ENCODE peak calls at places on chromosomes 7 and 10, in ten cellular contexts. P is stomach, E is adrenal gland, G is IMR-90, N is breast epithelium, H is HCT116, J is uterus, O is ovary, S is spleen, L is gastrocnemius medialis. M is an unnamed sample.

GRCh38 chr10:69492746-69493462 is 41.6 kb downstream of the TSPAN15 start:
- DNase-seq in H (no peak), G (no peak), L (no peak), N (peak), S (peak), J (peak), O (no peak), E (no peak), P (no peak), M (no peak)

GRCh38 chr10:77004917-77005564 is 632.6 kb downstream of the KCNMA1 start:
- DNase-seq in H (peak), O (no peak), J (no peak), S (no peak), G (peak), L (no peak), P (no peak), N (no peak), E (no peak), M (peak)

GRCh38 chr10:113093188-113094113 is 143.4 kb downstream of the TCF7L2 start:
- DNase-seq in O (no peak), J (no peak), L (no peak), N (no peak), G (peak), P (no peak), S (no peak), H (peak), E (peak), M (peak)

GRCh38 chr7:11232462-11232861 is 258.8 kb downstream of the PHF14 start:
- DNase-seq in O (no peak), N (no peak), S (no peak), H (no peak), L (no peak), J (no peak), E (no peak), P (no peak), G (no peak), M (no peak)

GRCh38 chr10:10722422-10722821 is 295.2 kb upstream of the CELF2 start:
- DNase-seq in S (no peak), O (no peak), P (no peak), H (no peak), J (no peak), E (no peak), N (no peak), L (no peak), G (no peak), M (no peak)

GRCh38 chr7:157710396-157710795 is 373.6 kb downstream of the DNAJB6 start:
- DNase-seq in J (no peak), L (no peak), E (no peak), G (no peak), O (no peak), H (no peak), S (peak), N (peak), P (no peak), M (no peak)

GRCh38 chr7:132049462-132050304 is 493.3 kb upstream of the PODXL start:
- DNase-seq in G (peak), O (no peak), E (peak), L (no peak), J (no peak), S (no peak), N (no peak), P (peak), H (peak), M (no peak)

GRCh38 chr7:99137418-99138180 is 6.3 kb downstream of the SMURF1 start:
- DNase-seq in H (no peak), J (no peak), E (no peak), O (no peak), P (no peak), L (no peak), G (peak), S (no peak), N (no peak), M (no peak)

GRCh38 chr7:78014401-78014800 is 215.8 kb downstream of the PHTF2 start:
- DNase-seq in L (no peak), P (no peak), S (no peak), N (no peak), E (no peak), H (no peak), G (no peak), J (no peak), O (no peak), M (no peak)

GRCh38 chr10:117552156-117552620 is 9.6 kb downstream of the EMX2 start:
- DNase-seq in N (no peak), S (peak), L (no peak), P (no peak), G (no peak), O (peak), J (peak), H (no peak), E (no peak), M (peak)

GRCh38 chr10:99041468-99041867 is 194.2 kb downstream of the HPSE2 start:
- DNase-seq in J (no peak), H (no peak), N (no peak), P (no peak), G (no peak), O (no peak), E (no peak), L (no peak), S (no peak), M (no peak)

DNA sequence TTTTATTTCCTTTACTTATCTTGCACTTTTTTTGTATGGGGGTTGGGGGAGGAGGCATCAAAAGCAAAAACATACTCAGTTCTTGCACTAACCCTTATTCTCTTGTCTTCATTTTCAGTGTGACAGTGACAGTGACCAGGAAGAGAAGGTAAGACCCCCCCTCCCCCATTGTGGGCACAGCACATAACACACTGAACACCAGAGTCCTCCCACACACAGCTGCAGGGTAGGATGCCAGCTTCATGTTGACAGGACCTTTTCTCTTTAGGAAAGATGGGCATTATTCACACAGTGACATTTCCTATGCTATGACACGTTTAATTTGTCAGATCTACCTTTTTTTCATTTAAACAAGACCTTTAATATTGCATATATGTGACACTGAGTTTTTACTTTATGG is 696.3 kb upstream of the GALNT17 start:
- DNase-seq in L (no peak), S (no peak), O (no peak), P (no peak), J (no peak), H (no peak), G (no peak), N (no peak), E (no peak), M (no peak)
- TF ChIP-seq CTCF in L (no peak), S (no peak), O (no peak), P (no peak), J (no peak), H (no peak), G (no peak), N (no peak), E (no peak), M (no peak)

GRCh38 chr10:122323941-122324675 is 50.4 kb upstream of the PLEKHA1 start:
- DNase-seq in H (no peak), N (no peak), E (no peak), G (no peak), L (no peak), J (no peak), S (no peak), O (no peak), P (no peak), M (no peak)
- TF ChIP-seq POLR2A in H (no peak), N (no peak), E (no peak), G (no peak), L (no peak), J (no peak), S (no peak), O (no peak), P (no peak), M (no peak)

GRCh38 chr7:23105644-23106490 is at the start of gene KLHL7:
- DNase-seq in P (peak), E (peak), L (peak), O (peak), G (peak), N (peak), J (peak), H (peak), S (peak), M (peak)
- TF ChIP-seq CTCF in P (no peak), E (peak), L (no peak), O (no peak), G (peak), N (no peak), J (no peak), H (peak), S (peak), M (peak)

DNA sequence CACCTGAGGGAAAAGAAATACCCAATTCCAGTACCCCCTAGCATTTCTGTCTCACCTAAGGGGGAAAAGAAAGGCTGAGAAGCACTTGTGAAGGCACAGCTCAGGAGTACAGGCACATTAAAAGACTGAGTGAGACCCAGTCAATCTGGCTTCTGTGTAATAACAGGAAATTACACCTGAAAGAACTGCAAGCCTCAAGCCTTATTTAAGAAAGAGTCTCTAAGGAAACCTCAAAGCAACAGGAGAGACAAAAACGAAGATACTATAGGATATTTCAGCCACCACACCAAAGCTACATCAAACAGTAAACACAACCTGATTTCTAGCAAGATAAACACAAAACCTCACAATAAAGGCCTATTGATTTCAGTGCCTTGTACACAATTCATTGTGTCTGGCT is 69.6 kb upstream of the CDK1 start:
- DNase-seq in P (no peak), E (no peak), L (no peak), G (no peak), H (no peak), J (no peak), N (no peak), O (no peak), S (no peak), M (no peak)
- TF ChIP-seq POLR2A in P (no peak), E (no peak), L (no peak), G (no peak), H (no peak), J (no peak), N (no peak), O (no peak), S (no peak), M (no peak)

GRCh38 chr10:34076443-34076842 is 738.7 kb downstream of the PARD3 start:
- DNase-seq in N (no peak), P (no peak), J (no peak), S (no peak), O (no peak), L (no peak), H (no peak), E (no peak), G (no peak), M (no peak)

GRCh38 chr10:34079702-34080484 is 735.2 kb downstream of the PARD3 start:
- DNase-seq in E (no peak), S (no peak), L (no peak), N (no peak), G (no peak), H (no peak), P (no peak), J (no peak), O (no peak), M (no peak)

GRCh38 chr10:34078798-34079470 is 736.2 kb downstream of the PARD3 start:
- DNase-seq in E (no peak), P (no peak), J (peak), N (no peak), G (no peak), H (no peak), L (no peak), S (no peak), O (peak), M (no peak)

GRCh38 chr10:34075269-34075926 is 739.7 kb downstream of the PARD3 start:
- DNase-seq in S (peak), P (no peak), N (no peak), H (no peak), E (no peak), L (no peak), G (no peak), O (peak), J (peak), M (peak)

GRCh38 chr10:34078017-34078416 is 737.1 kb downstream of the PARD3 start:
- DNase-seq in N (no peak), P (no peak), L (no peak), G (no peak), O (no peak), J (no peak), S (no peak), H (no peak), E (no peak), M (no peak)
- TF ChIP-seq CTCF in N (no peak), P (no peak), L (no peak), G (peak), O (no peak), J (no peak), S (no peak), H (peak), E (no peak), M (no peak)

DNA sequence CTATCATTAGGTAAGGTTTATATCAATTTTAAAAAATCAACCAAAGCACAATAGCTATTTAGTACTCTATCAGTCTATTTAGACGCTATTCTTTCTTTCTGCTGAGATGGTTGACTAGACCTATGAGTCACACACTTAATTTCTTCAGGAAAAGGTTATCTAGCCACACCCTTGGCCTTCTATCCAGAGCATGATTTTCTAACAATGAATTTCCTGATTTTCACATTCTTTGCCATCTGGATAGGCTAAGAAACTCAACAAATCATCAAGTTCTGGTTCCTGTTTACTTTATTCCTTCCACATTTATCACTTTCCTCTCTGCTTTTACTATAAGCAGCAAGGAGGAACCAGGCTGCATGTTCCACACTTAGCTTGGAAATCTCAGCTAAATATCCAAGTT is 8.1 kb downstream of the PRPS1L1 start:
- DNase-seq in S (no peak), J (no peak), P (no peak), H (peak), E (no peak), G (peak), N (no peak), L (no peak), O (no peak), M (no peak)
- TF ChIP-seq POLR2A in S (no peak), J (no peak), P (no peak), H (no peak), E (no peak), G (no peak), N (no peak), L (no peak), O (no peak), M (no peak)

M was measured in prostate gland.